ENCODE peak calls at places on chromosomes 2 and 18, in nine cellular contexts. One of them, this sample, is unnamed.

GRCh38 chr2:63049291-63050185 is 1.1 kb upstream of the OTX1 start:
- DNase-seq in choroid plexus epithelial cell: no peak
- DNase-seq in fibroblast of villous mesenchyme: no peak
- DNase-seq in astrocyte of the spinal cord: peak; percentile 29
- DNase-seq in heart left ventricle: no peak
- DNase-seq in psoas muscle: no peak
- DNase-seq in activated T-helper 1 cell treated with anti-CD3 and anti-CD28 coated beads, Interleukin-2, amount 50 U/mL, for 16 hours: no peak
- DNase-seq in nucleus accumbens: no peak
- DNase-seq in Calu3: no peak
- DNase-seq in this sample: no peak

GRCh38 chr2:239778861-239779591 is 246.1 kb downstream of the NDUFA10 start:
- DNase-seq in choroid plexus epithelial cell: no peak
- DNase-seq in fibroblast of villous mesenchyme: no peak
- DNase-seq in astrocyte of the spinal cord: no peak
- DNase-seq in heart left ventricle: no peak
- DNase-seq in psoas muscle: no peak
- DNase-seq in activated T-helper 1 cell treated with anti-CD3 and anti-CD28 coated beads, Interleukin-2, amount 50 U/mL, for 16 hours: no peak
- DNase-seq in nucleus accumbens: no peak
- DNase-seq in Calu3: no peak
- DNase-seq in this sample: no peak

GRCh38 chr2:134642938-134643337 is 75.9 kb downstream of the TMEM163 start:
- DNase-seq in choroid plexus epithelial cell: no peak
- DNase-seq in fibroblast of villous mesenchyme: no peak
- DNase-seq in astrocyte of the spinal cord: no peak
- DNase-seq in heart left ventricle: no peak
- DNase-seq in psoas muscle: no peak
- DNase-seq in activated T-helper 1 cell treated with anti-CD3 and anti-CD28 coated beads, Interleukin-2, amount 50 U/mL, for 16 hours: no peak
- DNase-seq in nucleus accumbens: no peak
- DNase-seq in Calu3: no peak
- DNase-seq in this sample: no peak

GRCh38 chr2:19124135-19124534 is 234.3 kb downstream of the OSR1 start:
- DNase-seq in choroid plexus epithelial cell: peak; percentile 88
- DNase-seq in fibroblast of villous mesenchyme: peak; percentile 16
- DNase-seq in astrocyte of the spinal cord: peak; percentile 76
- DNase-seq in heart left ventricle: no peak
- DNase-seq in psoas muscle: no peak
- DNase-seq in activated T-helper 1 cell treated with anti-CD3 and anti-CD28 coated beads, Interleukin-2, amount 50 U/mL, for 16 hours: no peak
- DNase-seq in nucleus accumbens: no peak
- DNase-seq in Calu3: no peak
- DNase-seq in this sample: peak; percentile 73

GRCh38 chr2:218229851-218230250 is 12.9 kb downstream of the ARPC2 start:
- DNase-seq in choroid plexus epithelial cell: peak; percentile 25
- DNase-seq in fibroblast of villous mesenchyme: no peak
- DNase-seq in astrocyte of the spinal cord: peak; percentile 45
- DNase-seq in heart left ventricle: no peak
- DNase-seq in psoas muscle: no peak
- DNase-seq in activated T-helper 1 cell treated with anti-CD3 and anti-CD28 coated beads, Interleukin-2, amount 50 U/mL, for 16 hours: no peak
- DNase-seq in nucleus accumbens: no peak
- DNase-seq in Calu3: peak; percentile 43
- DNase-seq in this sample: peak; percentile 72

GRCh38 chr18:9910709-9911108 is 3.1 kb upstream of the VAPA start:
- DNase-seq in choroid plexus epithelial cell: no peak
- DNase-seq in fibroblast of villous mesenchyme: no peak
- DNase-seq in astrocyte of the spinal cord: no peak
- DNase-seq in heart left ventricle: no peak
- DNase-seq in psoas muscle: no peak
- DNase-seq in activated T-helper 1 cell treated with anti-CD3 and anti-CD28 coated beads, Interleukin-2, amount 50 U/mL, for 16 hours: no peak
- DNase-seq in nucleus accumbens: no peak
- DNase-seq in Calu3: no peak
- DNase-seq in this sample: no peak

GRCh38 chr2:110149330-110150220 is 34.0 kb upstream of the MALL start:
- DNase-seq in choroid plexus epithelial cell: peak; percentile 77
- DNase-seq in fibroblast of villous mesenchyme: peak; percentile 88
- DNase-seq in astrocyte of the spinal cord: peak; percentile 85
- DNase-seq in heart left ventricle: no peak
- DNase-seq in psoas muscle: no peak
- DNase-seq in activated T-helper 1 cell treated with anti-CD3 and anti-CD28 coated beads, Interleukin-2, amount 50 U/mL, for 16 hours: no peak
- DNase-seq in nucleus accumbens: no peak
- DNase-seq in Calu3: no peak
- DNase-seq in this sample: peak; percentile 77

GRCh38 chr2:162184362-162184761 is 32.3 kb upstream of the GCG start:
- DNase-seq in choroid plexus epithelial cell: no peak
- DNase-seq in fibroblast of villous mesenchyme: no peak
- DNase-seq in astrocyte of the spinal cord: no peak
- DNase-seq in heart left ventricle: no peak
- DNase-seq in psoas muscle: no peak
- DNase-seq in activated T-helper 1 cell treated with anti-CD3 and anti-CD28 coated beads, Interleukin-2, amount 50 U/mL, for 16 hours: no peak
- DNase-seq in nucleus accumbens: no peak
- DNase-seq in Calu3: no peak
- DNase-seq in this sample: no peak

GRCh38 chr2:98869272-98869641 is 66.8 kb downstream of the CRACDL start:
- DNase-seq in choroid plexus epithelial cell: no peak
- DNase-seq in fibroblast of villous mesenchyme: no peak
- DNase-seq in astrocyte of the spinal cord: no peak
- DNase-seq in heart left ventricle: no peak
- DNase-seq in psoas muscle: no peak
- DNase-seq in activated T-helper 1 cell treated with anti-CD3 and anti-CD28 coated beads, Interleukin-2, amount 50 U/mL, for 16 hours: no peak
- DNase-seq in nucleus accumbens: no peak
- DNase-seq in Calu3: peak; percentile 92
- DNase-seq in this sample: peak; percentile 10

GRCh38 chr2:239806758-239807434 is 218.2 kb downstream of the NDUFA10 start:
- DNase-seq in choroid plexus epithelial cell: no peak
- DNase-seq in fibroblast of villous mesenchyme: no peak
- DNase-seq in astrocyte of the spinal cord: no peak
- DNase-seq in heart left ventricle: no peak
- DNase-seq in psoas muscle: no peak
- DNase-seq in activated T-helper 1 cell treated with anti-CD3 and anti-CD28 coated beads, Interleukin-2, amount 50 U/mL, for 16 hours: no peak
- DNase-seq in nucleus accumbens: no peak
- DNase-seq in Calu3: no peak
- DNase-seq in this sample: no peak

GRCh38 chr18:24989760-24990547 is 362.0 kb downstream of the ZNF521 start:
- DNase-seq in choroid plexus epithelial cell: peak; percentile 5
- DNase-seq in fibroblast of villous mesenchyme: no peak
- DNase-seq in astrocyte of the spinal cord: no peak
- DNase-seq in heart left ventricle: no peak
- DNase-seq in psoas muscle: no peak
- DNase-seq in activated T-helper 1 cell treated with anti-CD3 and anti-CD28 coated beads, Interleukin-2, amount 50 U/mL, for 16 hours: no peak
- DNase-seq in nucleus accumbens: no peak
- DNase-seq in Calu3: no peak
- DNase-seq in this sample: peak; percentile 32

GRCh38 chr2:231001036-231001435 is 5.1 kb downstream of the SPATA3 start:
- DNase-seq in choroid plexus epithelial cell: no peak
- DNase-seq in fibroblast of villous mesenchyme: no peak
- DNase-seq in astrocyte of the spinal cord: no peak
- DNase-seq in heart left ventricle: no peak
- DNase-seq in psoas muscle: no peak
- DNase-seq in activated T-helper 1 cell treated with anti-CD3 and anti-CD28 coated beads, Interleukin-2, amount 50 U/mL, for 16 hours: no peak
- DNase-seq in nucleus accumbens: no peak
- DNase-seq in Calu3: no peak
- DNase-seq in this sample: no peak